ENCODE peak calls at places on chromosomes 4 and X, in ten cellular contexts. S is GM13976; Z is pons; P is cardiac muscle cell; T is brain microvascular endothelial cell; U is naive thymus-derived CD8-positive, alpha-beta T cell; H is memory B cell; X is HT1080; G is AG04449; C is HTR-8/SVneo. D is an unnamed sample.

GRCh38 chr4:140862182-140862442 is 105.9 kb upstream of the TBC1D9 start:
- DNase-seq in S (no peak), Z (no peak), P (no peak), T (no peak), U (no peak), H (no peak), X (no peak), G (no peak), C (no peak), D (no peak)

GRCh38 chr4:140567722-140568121 is 1.0 kb downstream of the UCP1 start:
- DNase-seq in S (no peak), Z (no peak), P (peak; percentile 59), T (no peak), U (peak; percentile 5), H (no peak), X (no peak), G (no peak), C (no peak), D (no peak)

GRCh38 chrX:23505531-23506303 is 161.6 kb upstream of the PRDX4 start:
- DNase-seq in S (no peak), Z (no peak), P (no peak), T (no peak), U (no peak), H (no peak), X (no peak), G (no peak), C (no peak), D (no peak)

GRCh38 chr4:136369073-136369472 is 1163.2 kb downstream of the PCDH18 start:
- DNase-seq in S (no peak), Z (no peak), P (no peak), T (no peak), U (no peak), H (no peak), X (peak; percentile 57), G (no peak), C (no peak), D (no peak)

GRCh38 chr4:168601899-168602298 is 105.0 kb downstream of the PALLD start:
- DNase-seq in S (no peak), Z (no peak), P (no peak), T (no peak), U (no peak), H (no peak), X (no peak), G (no peak), C (no peak), D (no peak)

GRCh38 chr4:70601422-70602039 is 9.5 kb downstream of the AMBN start:
- DNase-seq in S (peak; percentile 49), Z (peak; percentile 57), P (peak; percentile 60), T (peak; percentile 52), U (peak; percentile 72), H (peak; percentile 56), X (peak; percentile 59), G (peak; percentile 26), C (peak; percentile 31), D (peak; percentile 58)

GRCh38 chr4:90616711-90617110 is 489.5 kb downstream of the CCSER1 start:
- DNase-seq in S (no peak), Z (no peak), P (no peak), T (no peak), U (no peak), H (no peak), X (no peak), G (no peak), C (no peak), D (no peak)

GRCh38 chrX:154655786-154656185 is 2.4 kb upstream of the CTAG2 start:
- DNase-seq in S (no peak), Z (no peak), P (no peak), T (no peak), U (no peak), H (no peak), X (no peak), G (no peak), C (no peak), D (no peak)

GRCh38 chrX:22134681-22135080 is 102.6 kb downstream of the PHEX start:
- DNase-seq in S (no peak), Z (no peak), P (no peak), T (peak; percentile 70), U (no peak), H (no peak), X (peak; percentile 75), G (peak; percentile 33), C (peak; percentile 57), D (peak; percentile 30)

GRCh38 chrX:65273152-65273551 is 261.4 kb downstream of the LAS1L start:
- DNase-seq in S (no peak), Z (no peak), P (no peak), T (no peak), U (no peak), H (no peak), X (no peak), G (no peak), C (no peak), D (no peak)

GRCh38 chrX:133440797-133441163 is 25.5 kb upstream of the GPC4 start:
- DNase-seq in S (no peak), Z (no peak), P (no peak), T (no peak), U (no peak), H (no peak), X (no peak), G (no peak), C (no peak), D (no peak)

D was measured in G401.